ENCODE peak calls at places on chromosomes 13 and 19, in nine cellular contexts. M, I, P, D, Y, V, L, B and C are unnamed samples.
A peak's percentile ranks its signal among the peaks of the same experiment; 100 is the strongest.

GRCh38 chr19:40638327-40638726 is 37.2 kb downstream of the LTBP4 start:
- DNase-seq in B (no peak), D (no peak), V (no peak), Y (no peak), M (no peak), L (no peak), I (no peak), P (no peak), C (no peak)

GRCh38 chr13:76512676-76513277 is 373.4 kb downstream of the KCTD12 start:
- DNase-seq in M (no peak), V (no peak), D (no peak), I (no peak), Y (no peak), L (peak; percentile 11), B (no peak), P (peak; percentile 95), C (no peak)

GRCh38 chr19:48970923-48971395 is 5.8 kb downstream of the FTL start:
- DNase-seq in B (no peak), D (peak; percentile 96), P (peak; percentile 51), V (peak; percentile 82), Y (peak; percentile 81), L (peak; percentile 92), I (peak; percentile 90), M (peak; percentile 86), C (peak; percentile 93)

GRCh38 chr19:12834976-12835757 is 788 bp upstream of the RTBDN start:
- DNase-seq in M (peak; percentile 35), V (no peak), I (no peak), L (peak; percentile 81), B (no peak), P (no peak), Y (peak; percentile 47), D (no peak), C (peak; percentile 51)

GRCh38 chr13:74148437-74148836 is 14.2 kb upstream of the KLF12 start:
- DNase-seq in B (no peak), P (no peak), Y (no peak), L (no peak), V (no peak), M (no peak), D (no peak), I (no peak), C (no peak)

GRCh38 chr13:41019578-41020347 is 647 bp upstream of the ELF1 start:
- DNase-seq in B (no peak), D (no peak), M (no peak), L (no peak), I (no peak), V (no peak), P (no peak), Y (no peak), C (peak; percentile 36)

GRCh38 chr19:6632002-6632621 is 37.8 kb downstream of the TNFSF14 start:
- DNase-seq in P (peak; percentile 59), Y (peak; percentile 89), L (peak; percentile 86), V (peak; percentile 68), D (no peak), B (no peak), I (peak; percentile 85), M (peak; percentile 77), C (peak; percentile 88)

GRCh38 chr19:46482645-46483044 is 11.3 kb upstream of the PNMA8A start:
- DNase-seq in P (peak; percentile 60), V (no peak), L (no peak), B (no peak), D (no peak), Y (no peak), I (no peak), M (no peak), C (no peak)

GRCh38 chr13:51838235-51838846 is 6.6 kb downstream of the TMEM272 start:
- DNase-seq in V (no peak), D (no peak), I (no peak), Y (no peak), B (no peak), P (peak; percentile 83), L (no peak), M (no peak), C (no peak)

GRCh38 chr13:85462792-85463425 is 336.3 kb downstream of the SLITRK6 start:
- DNase-seq in D (no peak), L (no peak), Y (no peak), V (no peak), B (no peak), P (no peak), I (no peak), M (no peak), C (no peak)

GRCh38 chr19:40217027-40217810 is 965 bp downstream of the TTC9B start:
- DNase-seq in V (no peak), L (peak; percentile 41), D (no peak), Y (peak; percentile 74), B (no peak), M (peak; percentile 71), I (no peak), P (no peak), C (peak; percentile 86)

GRCh38 chr13:110314516-110315245 is 7.6 kb downstream of the COL4A2 start:
- DNase-seq in M (no peak), Y (no peak), P (no peak), D (no peak), V (no peak), L (no peak), I (no peak), B (no peak), C (no peak)

GRCh38 chr13:103188688-103189326 is 122.6 kb upstream of the SLC10A2 start:
- DNase-seq in I (no peak), L (peak; percentile 50), V (no peak), M (no peak), P (peak; percentile 23), Y (no peak), D (no peak), B (no peak), C (peak; percentile 47)

GRCh38 chr19:2957160-2957559 is 12.4 kb upstream of the ZNF77 start:
- DNase-seq in I (no peak), V (no peak), Y (no peak), P (no peak), B (no peak), D (no peak), L (no peak), M (no peak), C (no peak)
- H3K27me3 ChIP-seq in I (no peaks in the 10 kb centered on the region), V (no peaks in the 10 kb centered on the region), Y (no peaks in the 10 kb centered on the region), P (no peaks in the 10 kb centered on the region), B (no peaks in the 10 kb centered on the region), D (no peaks in the 10 kb centered on the region), L (no peaks in the 10 kb centered on the region), M (no peaks in the 10 kb centered on the region), C (no peaks in the 10 kb centered on the region)

GRCh38 chr13:26838821-26839220 is 78.2 kb upstream of the GPR12 start:
- DNase-seq in M (no peak), D (no peak), L (no peak), P (no peak), V (no peak), I (no peak), B (no peak), Y (no peak), C (no peak)

GRCh38 chr13:26837102-26837501 is 76.5 kb upstream of the GPR12 start:
- DNase-seq in D (no peak), V (no peak), Y (no peak), P (no peak), L (no peak), B (no peak), I (no peak), M (no peak), C (no peak)

GRCh38 chr13:26837997-26838396 is 77.4 kb upstream of the GPR12 start:
- DNase-seq in P (no peak), B (no peak), M (no peak), L (no peak), D (no peak), Y (no peak), V (no peak), I (no peak), C (no peak)

DNA sequence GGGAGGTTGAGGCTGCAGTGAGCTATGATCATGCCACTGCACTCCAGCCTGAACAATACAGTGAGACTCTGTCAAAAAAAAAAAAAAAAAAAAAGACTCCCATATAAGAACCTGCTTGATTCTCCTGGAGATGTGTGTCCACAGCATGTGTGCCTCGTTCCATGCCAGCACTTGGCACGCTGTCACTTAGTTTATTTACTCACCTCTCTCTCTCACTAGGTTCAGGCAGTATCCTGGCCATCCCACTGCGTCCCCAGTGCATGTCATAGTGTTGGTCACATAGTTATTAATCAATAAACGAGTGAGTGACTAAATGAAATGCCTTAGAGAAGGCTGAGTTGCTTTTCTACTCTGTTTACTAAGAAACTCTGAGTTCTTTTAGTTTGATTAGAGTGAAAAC is 79.1 kb upstream of the GPR12 start:
- DNase-seq in P (no peak), D (no peak), V (no peak), Y (no peak), I (no peak), M (no peak), B (no peak), L (no peak), C (no peak)
- H3K27me3 ChIP-seq in P (peaks cover 2% of the 10 kb centered on the region), D (peaks cover 1% of the 10 kb centered on the region), V (no peaks in the 10 kb centered on the region), Y (no peaks in the 10 kb centered on the region), I (peaks cover 4% of the 10 kb centered on the region), M (peaks cover 6% of the 10 kb centered on the region), B (no peaks in the 10 kb centered on the region), L (peaks cover 5% of the 10 kb centered on the region), C (peaks cover 48% of the 10 kb centered on the region)

GRCh38 chr19:1736916-1737315 is 16.4 kb upstream of the ONECUT3 start:
- DNase-seq in D (no peak), P (no peak), Y (no peak), M (no peak), I (no peak), V (no peak), L (no peak), B (no peak), C (no peak)
- H3K27me3 ChIP-seq in D (no peaks in the 10 kb centered on the region), P (peaks cover 10% of the 10 kb centered on the region), Y (peaks cover 12% of the 10 kb centered on the region), M (peaks cover 87% of the 10 kb centered on the region), I (peaks cover 4% of the 10 kb centered on the region), V (no peaks in the 10 kb centered on the region), L (peaks cover 53% of the 10 kb centered on the region), B (peaks cover 5% of the 10 kb centered on the region), C (peaks cover 40% of the 10 kb centered on the region)

DNA sequence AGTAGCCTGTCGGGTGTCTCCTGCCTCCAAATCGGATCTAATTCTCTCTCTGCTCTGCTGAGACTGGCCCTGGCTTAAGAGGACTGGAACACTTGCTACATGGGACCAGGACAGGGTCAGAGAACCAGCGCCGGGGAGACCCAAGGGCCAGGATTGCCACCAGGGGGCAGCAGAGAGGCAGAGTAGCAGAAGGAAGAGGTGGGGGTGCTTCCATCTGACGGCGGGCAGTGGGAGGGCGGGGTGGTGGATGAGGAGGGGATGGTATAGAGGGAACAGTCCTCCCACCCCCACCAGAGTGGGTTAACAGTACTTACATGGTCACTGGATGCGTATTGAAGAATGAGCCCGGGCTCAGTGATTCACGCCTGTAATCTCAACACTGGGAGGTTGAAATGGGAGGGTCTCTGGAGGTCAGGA is 11.9 kb downstream of the SELENOW start:
- DNase-seq in P (peak; percentile 54), Y (peak; percentile 87), M (peak; percentile 85), L (peak; percentile 83), I (peak; percentile 90), B (peak; percentile 78), V (peak; percentile 80), D (peak; percentile 97), C (peak; percentile 91)
- H3K27me3 ChIP-seq in P (no peaks in the 10 kb centered on the region), Y (no peaks in the 10 kb centered on the region), M (no peaks in the 10 kb centered on the region), L (no peaks in the 10 kb centered on the region), I (no peaks in the 10 kb centered on the region), B (no peaks in the 10 kb centered on the region), V (no peaks in the 10 kb centered on the region), D (no peaks in the 10 kb centered on the region), C (no peaks in the 10 kb centered on the region)